ENCODE peak calls at places on chromosomes 3 and 15, in five cellular contexts. One of them, this sample, is unnamed.

GRCh38 chr3:107217161-107217560 is 160.1 kb upstream of the CCDC54 start:
- DNase-seq in trophoblast cell: peak
- DNase-seq in IMR-90: peak
- DNase-seq in H1: no peak
- DNase-seq in mesenchymal stem cell: peak
- DNase-seq in this sample: no peak

GRCh38 chr15:100591835-100592234 is 10.1 kb downstream of the LINS1 start:
- DNase-seq in trophoblast cell: no peak
- DNase-seq in IMR-90: no peak
- DNase-seq in H1: no peak
- DNase-seq in mesenchymal stem cell: no peak
- DNase-seq in this sample: no peak

GRCh38 chr15:64127521-64128275 is 23.8 kb upstream of the SNX22 start:
- DNase-seq in trophoblast cell: no peak
- DNase-seq in IMR-90: no peak
- DNase-seq in H1: no peak
- DNase-seq in mesenchymal stem cell: no peak
- DNase-seq in this sample: no peak

GRCh38 chr3:33117461-33117860 is 3.6 kb downstream of the CRTAP start:
- DNase-seq in trophoblast cell: no peak
- DNase-seq in IMR-90: no peak
- DNase-seq in H1: no peak
- DNase-seq in mesenchymal stem cell: no peak
- DNase-seq in this sample: no peak

GRCh38 chr3:138070006-138070405 is 45.4 kb downstream of the DZIP1L start:
- DNase-seq in trophoblast cell: no peak
- DNase-seq in IMR-90: no peak
- DNase-seq in H1: no peak
- DNase-seq in mesenchymal stem cell: no peak
- DNase-seq in this sample: no peak

GRCh38 chr15:78650022-78650421 is 9.0 kb upstream of the CHRNB4 start:
- DNase-seq in trophoblast cell: no peak
- DNase-seq in IMR-90: no peak
- DNase-seq in H1: no peak
- DNase-seq in mesenchymal stem cell: no peak
- DNase-seq in this sample: no peak

GRCh38 chr15:101453123-101454120 is 36.1 kb downstream of the PCSK6 start:
- DNase-seq in trophoblast cell: no peak
- DNase-seq in IMR-90: no peak
- DNase-seq in H1: no peak
- DNase-seq in mesenchymal stem cell: no peak
- DNase-seq in this sample: no peak

GRCh38 chr15:58932791-58933310 is 628 bp downstream of the SLTM start:
- DNase-seq in trophoblast cell: peak
- DNase-seq in IMR-90: no peak
- DNase-seq in H1: no peak
- DNase-seq in mesenchymal stem cell: peak
- DNase-seq in this sample: no peak

GRCh38 chr3:16728762-16729745 is 123.8 kb upstream of the DAZL start:
- DNase-seq in trophoblast cell: peak
- DNase-seq in IMR-90: peak
- DNase-seq in H1: no peak
- DNase-seq in mesenchymal stem cell: no peak
- DNase-seq in this sample: no peak

GRCh38 chr3:52054689-52055511 is 1.5 kb downstream of the DUSP7 start:
- DNase-seq in trophoblast cell: no peak
- DNase-seq in IMR-90: peak
- DNase-seq in H1: no peak
- DNase-seq in mesenchymal stem cell: no peak
- DNase-seq in this sample: no peak
- H3K23ac ChIP-seq in trophoblast cell: no peak
- H3K23ac ChIP-seq in IMR-90: peak
- H3K23ac ChIP-seq in H1: no peak
- H3K23ac ChIP-seq in mesenchymal stem cell: no peak
- H3K23ac ChIP-seq in this sample: no peak

GRCh38 chr3:72590732-72591192 is 257.5 kb downstream of the SHQ1 start:
- DNase-seq in trophoblast cell: no peak
- DNase-seq in IMR-90: no peak
- DNase-seq in H1: no peak
- DNase-seq in mesenchymal stem cell: no peak
- DNase-seq in this sample: peak
- H3K4me3 ChIP-seq in trophoblast cell: no peak
- H3K4me3 ChIP-seq in IMR-90: no peak
- H3K4me3 ChIP-seq in H1: no peak
- H3K4me3 ChIP-seq in mesenchymal stem cell: peak
- H3K4me3 ChIP-seq in this sample: no peak

GRCh38 chr15:41283653-41284424 is 48.6 kb downstream of the OIP5 start:
- DNase-seq in trophoblast cell: peak
- DNase-seq in IMR-90: peak
- DNase-seq in H1: peak
- DNase-seq in mesenchymal stem cell: peak
- DNase-seq in this sample: peak
- H4K91ac ChIP-seq in trophoblast cell: peak
- H4K91ac ChIP-seq in IMR-90: peak
- H4K91ac ChIP-seq in H1: peak
- H4K91ac ChIP-seq in mesenchymal stem cell: peak
- H4K91ac ChIP-seq in this sample: no peak

GRCh38 chr3:177279118-177279815 is 82.0 kb upstream of the TBL1XR1 start:
- DNase-seq in trophoblast cell: peak
- DNase-seq in IMR-90: no peak
- DNase-seq in H1: no peak
- DNase-seq in mesenchymal stem cell: no peak
- DNase-seq in this sample: no peak
- H3K23ac ChIP-seq in trophoblast cell: no peak
- H3K23ac ChIP-seq in IMR-90: no peak
- H3K23ac ChIP-seq in H1: no peak
- H3K23ac ChIP-seq in mesenchymal stem cell: no peak
- H3K23ac ChIP-seq in this sample: no peak

GRCh38 chr3:149004622-149005021 is 13.3 kb downstream of the GYG1 start:
- DNase-seq in trophoblast cell: peak
- DNase-seq in IMR-90: peak
- DNase-seq in H1: no peak
- DNase-seq in mesenchymal stem cell: peak
- DNase-seq in this sample: no peak
- H3K4me3 ChIP-seq in trophoblast cell: no peak
- H3K4me3 ChIP-seq in IMR-90: no peak
- H3K4me3 ChIP-seq in H1: no peak
- H3K4me3 ChIP-seq in mesenchymal stem cell: no peak
- H3K4me3 ChIP-seq in this sample: no peak

GRCh38 chr3:11271986-11272904 is at the start of gene ATG7:
- DNase-seq in trophoblast cell: peak
- DNase-seq in IMR-90: peak
- DNase-seq in H1: peak
- DNase-seq in mesenchymal stem cell: peak
- DNase-seq in this sample: peak
- H4K91ac ChIP-seq in trophoblast cell: peak
- H4K91ac ChIP-seq in IMR-90: peak
- H4K91ac ChIP-seq in H1: no peak
- H4K91ac ChIP-seq in mesenchymal stem cell: peak
- H4K91ac ChIP-seq in this sample: no peak

DNA sequence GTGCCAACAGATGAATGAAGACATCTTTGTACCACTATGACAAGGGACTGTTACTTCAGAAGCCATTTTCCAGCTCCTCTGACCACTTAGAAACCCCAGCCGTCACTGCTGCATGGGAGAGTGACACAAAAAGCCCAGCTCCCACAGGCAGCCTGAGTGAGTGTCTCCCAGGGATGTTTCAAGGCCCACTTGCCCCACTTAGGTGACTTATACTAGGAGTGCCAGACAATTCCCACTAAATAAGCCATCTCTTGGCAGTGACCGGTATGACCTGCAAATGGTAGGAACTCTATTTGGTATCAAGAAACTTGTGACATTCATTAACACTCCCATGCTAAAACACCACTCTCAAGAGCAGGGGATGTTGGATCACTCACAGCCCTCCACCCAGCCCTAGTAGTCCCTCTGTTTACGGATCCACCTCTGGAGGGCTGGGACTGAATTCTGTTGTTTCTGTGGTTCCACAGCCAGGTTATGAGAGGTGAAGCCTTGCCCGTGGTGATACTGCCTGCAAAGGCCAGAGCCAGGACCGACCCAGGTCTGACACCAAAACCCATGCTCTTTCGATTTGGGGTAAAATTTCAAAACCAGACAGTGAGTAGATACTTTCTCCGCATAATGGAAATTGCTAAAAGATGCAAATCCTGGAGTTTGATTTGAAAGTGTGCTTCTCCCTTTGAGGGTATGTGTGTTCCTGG is 14.6 kb downstream of the RBP1 start:
- DNase-seq in trophoblast cell: no peak
- DNase-seq in IMR-90: no peak
- DNase-seq in H1: no peak
- DNase-seq in mesenchymal stem cell: no peak
- DNase-seq in this sample: no peak
- H3K23ac ChIP-seq in trophoblast cell: no peak
- H3K23ac ChIP-seq in IMR-90: no peak
- H3K23ac ChIP-seq in H1: no peak
- H3K23ac ChIP-seq in mesenchymal stem cell: no peak
- H3K23ac ChIP-seq in this sample: no peak

GRCh38 chr15:31397851-31398661 is 71.4 kb downstream of the KLF13 start:
- DNase-seq in trophoblast cell: peak
- DNase-seq in IMR-90: no peak
- DNase-seq in H1: no peak
- DNase-seq in mesenchymal stem cell: no peak
- DNase-seq in this sample: no peak

GRCh38 chr15:31400222-31400927 is 73.7 kb downstream of the KLF13 start:
- DNase-seq in trophoblast cell: no peak
- DNase-seq in IMR-90: no peak
- DNase-seq in H1: no peak
- DNase-seq in mesenchymal stem cell: no peak
- DNase-seq in this sample: no peak

GRCh38 chr15:31399544-31400171 is 73.0 kb downstream of the KLF13 start:
- DNase-seq in trophoblast cell: no peak
- DNase-seq in IMR-90: peak
- DNase-seq in H1: no peak
- DNase-seq in mesenchymal stem cell: no peak
- DNase-seq in this sample: no peak

GRCh38 chr15:31398677-31399260 is 72.1 kb downstream of the KLF13 start:
- DNase-seq in trophoblast cell: no peak
- DNase-seq in IMR-90: no peak
- DNase-seq in H1: no peak
- DNase-seq in mesenchymal stem cell: no peak
- DNase-seq in this sample: no peak

GRCh38 chr15:31396881-31397560 is 70.4 kb downstream of the KLF13 start:
- DNase-seq in trophoblast cell: peak
- DNase-seq in IMR-90: peak
- DNase-seq in H1: peak
- DNase-seq in mesenchymal stem cell: peak
- DNase-seq in this sample: peak
- H3K4me3 ChIP-seq in trophoblast cell: no peak
- H3K4me3 ChIP-seq in IMR-90: no peak
- H3K4me3 ChIP-seq in H1: no peak
- H3K4me3 ChIP-seq in mesenchymal stem cell: peak
- H3K4me3 ChIP-seq in this sample: peak

GRCh38 chr3:39383190-39383912 is at the start of gene SLC25A38:
- DNase-seq in trophoblast cell: peak
- DNase-seq in IMR-90: peak
- DNase-seq in H1: peak
- DNase-seq in mesenchymal stem cell: peak
- DNase-seq in this sample: peak
- H4K91ac ChIP-seq in trophoblast cell: peak
- H4K91ac ChIP-seq in IMR-90: peak
- H4K91ac ChIP-seq in H1: peak
- H4K91ac ChIP-seq in mesenchymal stem cell: peak
- H4K91ac ChIP-seq in this sample: no peak

This sample was measured in neuronal stem cell.